ENCODE peak calls at places on chromosomes 7 and 10, in eight cellular contexts. F is HepG2, Y is stomach, G is upper lobe of left lung, B is GM12892, V is breast epithelium, O is spleen, P is prostate gland. K is an unnamed sample.

GRCh38 chr7:128247640-128248194 is 6.6 kb downstream of the LEP start:
- DNase-seq in F (no peak), Y (no peak), G (no peak), B (no peak), V (no peak), O (no peak), P (no peak), K (no peak)

GRCh38 chr7:47635091-47636090 is 53.5 kb upstream of the TNS3 start:
- DNase-seq in F (peak; percentile 57), Y (peak; percentile 84), G (peak; percentile 89), B (no peak), V (peak; percentile 86), O (no peak), P (peak; percentile 79), K (peak; percentile 80)

GRCh38 chr7:92645531-92646061 is 55.4 kb upstream of the FAM133B start:
- DNase-seq in F (peak; percentile 7), Y (peak; percentile 37), G (no peak), B (no peak), V (no peak), O (no peak), P (peak; percentile 16), K (no peak)

GRCh38 chr10:19144206-19144605 is 95.6 kb downstream of the MALRD1 start:
- DNase-seq in F (no peak), Y (no peak), G (no peak), B (no peak), V (no peak), O (no peak), P (no peak), K (no peak)

GRCh38 chr10:121002586-121003205 is 151.5 kb downstream of the WDR11 start:
- DNase-seq in F (no peak), Y (peak; percentile 50), G (no peak), B (no peak), V (no peak), O (no peak), P (no peak), K (no peak)

GRCh38 chr10:12908773-12909172 is 92.7 kb downstream of the CCDC3 start:
- DNase-seq in F (no peak), Y (no peak), G (no peak), B (no peak), V (no peak), O (no peak), P (no peak), K (no peak)

GRCh38 chr7:77537595-77538185 is 595 bp downstream of the PTPN12 start:
- DNase-seq in F (peak; percentile 32), Y (peak; percentile 39), G (peak; percentile 90), B (peak; percentile 40), V (no peak), O (peak; percentile 92), P (peak; percentile 24), K (peak; percentile 74)

GRCh38 chr7:5045558-5046396 is at the start of gene RBAK:
- DNase-seq in F (peak; percentile 92), Y (peak; percentile 95), G (peak; percentile 99), B (peak; percentile 84), V (peak; percentile 87), O (peak; percentile 98), P (peak; percentile 80), K (peak; percentile 98)

GRCh38 chr7:46383605-46384004 is 462.5 kb upstream of the IGFBP3 start:
- DNase-seq in F (no peak), Y (no peak), G (no peak), B (no peak), V (no peak), O (no peak), P (no peak), K (no peak)

GRCh38 chr7:74405899-74406512 is 47.7 kb upstream of the GTF2IRD1 start:
- DNase-seq in F (no peak), Y (no peak), G (no peak), B (no peak), V (no peak), O (no peak), P (no peak), K (peak; percentile 36)

GRCh38 chr10:131946321-131946751 is 35.4 kb downstream of the BNIP3 start:
- DNase-seq in F (no peak), Y (no peak), G (no peak), B (no peak), V (peak; percentile 4), O (peak; percentile 31), P (no peak), K (peak; percentile 53)

GRCh38 chr7:100157334-100158228 is 942 bp downstream of the TRAPPC14 start:
- DNase-seq in F (peak; percentile 85), Y (no peak), G (no peak), B (no peak), V (no peak), O (peak; percentile 85), P (no peak), K (peak; percentile 74)

GRCh38 chr10:100482834-100483185 is 20.0 kb downstream of the WNT8B start:
- DNase-seq in F (no peak), Y (no peak), G (no peak), B (no peak), V (no peak), O (no peak), P (no peak), K (no peak)

GRCh38 chr7:102914585-102914984 is 1.8 kb downstream of the LRRC17 start:
- DNase-seq in F (no peak), Y (no peak), G (no peak), B (no peak), V (no peak), O (no peak), P (no peak), K (peak; percentile 77)

GRCh38 chr10:44689368-44689767 is 221.8 kb upstream of the TMEM72 start:
- DNase-seq in F (no peak), Y (no peak), G (no peak), B (no peak), V (no peak), O (no peak), P (no peak), K (no peak)

GRCh38 chr10:85646312-85646711 is 720.3 kb downstream of the GRID1 start:
- DNase-seq in F (no peak), Y (no peak), G (no peak), B (no peak), V (no peak), O (no peak), P (no peak), K (no peak)

GRCh38 chr10:16626697-16627096 is 105.0 kb upstream of the C1QL3 start:
- DNase-seq in F (no peak), Y (no peak), G (no peak), B (no peak), V (no peak), O (no peak), P (no peak), K (no peak)
- TF ChIP-seq POLR2AphosphoS5 in F (no peak), Y (no peak), G (no peak), B (no peak), V (no peak), O (no peak), P (no peak), K (no peak)

DNA sequence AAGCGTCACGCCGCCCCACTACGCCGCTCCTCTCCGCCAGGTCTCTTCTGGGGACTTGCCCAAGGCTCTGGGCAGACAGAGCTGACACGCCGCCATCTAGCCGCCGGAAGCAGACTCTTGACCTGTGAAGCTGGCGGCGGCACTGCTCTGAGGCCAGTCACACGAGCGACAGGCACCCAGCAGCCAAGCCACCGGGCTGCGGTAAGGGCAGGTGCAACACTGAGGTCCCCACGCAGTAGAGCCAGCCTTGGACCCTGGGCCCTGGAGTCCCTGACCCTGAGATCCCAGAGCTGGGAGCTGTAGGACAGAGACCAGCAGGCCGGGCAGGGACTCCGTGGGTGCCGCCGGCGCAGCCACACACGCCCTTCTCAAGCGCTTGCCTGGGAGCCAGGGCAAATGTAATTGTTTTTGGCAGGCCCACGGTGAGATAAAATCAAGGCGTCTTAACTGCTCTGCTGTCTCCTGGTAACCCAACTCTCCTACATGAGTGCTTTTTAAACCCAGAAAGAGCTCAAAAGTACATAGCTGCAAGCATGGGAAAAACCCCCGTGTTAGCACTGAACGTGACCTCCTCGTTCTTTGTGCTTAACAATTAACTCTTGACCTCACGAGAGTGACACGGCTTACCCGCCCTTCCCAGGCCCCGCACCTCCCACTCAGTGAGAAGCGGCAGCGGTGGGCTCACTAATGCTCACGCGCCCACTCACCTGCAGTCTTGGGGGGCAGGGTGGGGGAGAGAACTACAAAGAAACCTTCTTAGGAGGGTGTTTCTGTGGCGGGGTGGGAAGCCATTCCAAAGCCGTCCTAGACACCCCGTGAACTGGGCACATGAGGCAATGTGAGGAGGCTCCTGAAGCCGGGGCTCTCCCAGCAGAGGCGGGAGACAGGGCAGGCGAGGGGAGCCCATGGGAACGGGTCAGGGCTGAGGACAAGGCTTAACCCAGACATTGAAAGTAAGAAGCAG is 8.5 kb downstream of the GPER1 start:
- DNase-seq in F (no peak), Y (peak; percentile 61), G (peak; percentile 83), B (no peak), V (no peak), O (peak; percentile 77), P (peak; percentile 58), K (no peak)
- TF ChIP-seq POLR2A in F (no peak), Y (no peak), G (no peak), B (no peak), V (no peak), O (no peak), P (no peak), K (no peak)

DNA sequence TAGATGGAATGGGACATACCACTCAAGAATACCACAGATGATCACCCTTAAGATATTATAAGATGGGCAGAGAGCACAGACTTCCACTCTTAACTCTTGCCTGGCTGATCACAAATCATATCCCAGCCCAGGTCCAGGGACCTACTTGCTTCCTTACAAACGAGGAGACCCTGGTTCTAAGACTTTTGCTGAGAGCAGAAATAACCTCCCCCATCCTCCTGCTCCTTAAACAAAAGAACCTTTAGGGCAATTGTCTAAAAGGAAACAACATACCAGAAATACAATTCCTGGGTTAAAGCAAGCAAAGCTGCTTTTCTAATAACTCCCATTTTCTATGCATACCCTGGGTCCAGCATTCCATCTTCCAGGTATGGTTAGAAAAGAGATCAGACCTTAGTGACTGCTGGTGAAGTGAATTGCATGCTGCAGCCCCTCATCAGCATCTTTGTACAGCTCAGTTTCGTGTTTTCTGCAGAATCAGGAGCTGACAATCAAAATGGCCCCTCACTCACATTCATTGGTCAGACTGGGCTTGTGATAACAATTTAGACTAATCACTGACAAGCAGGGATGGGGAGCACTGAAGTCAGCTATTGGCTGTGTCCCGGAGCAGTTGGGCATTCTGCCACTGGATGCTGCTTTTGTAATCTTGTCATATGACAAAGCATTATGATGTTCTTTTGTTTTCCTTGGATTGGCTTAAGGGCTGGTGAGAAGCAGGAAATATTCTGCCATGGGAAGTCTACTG is 14.6 kb downstream of the IFIT3 start:
- DNase-seq in F (no peak), Y (no peak), G (no peak), B (no peak), V (peak; percentile 32), O (no peak), P (no peak), K (peak; percentile 80)
- TF ChIP-seq POLR2AphosphoS5 in F (no peak), Y (no peak), G (no peak), B (peak; percentile 30), V (no peak), O (no peak), P (no peak), K (no peak)

DNA sequence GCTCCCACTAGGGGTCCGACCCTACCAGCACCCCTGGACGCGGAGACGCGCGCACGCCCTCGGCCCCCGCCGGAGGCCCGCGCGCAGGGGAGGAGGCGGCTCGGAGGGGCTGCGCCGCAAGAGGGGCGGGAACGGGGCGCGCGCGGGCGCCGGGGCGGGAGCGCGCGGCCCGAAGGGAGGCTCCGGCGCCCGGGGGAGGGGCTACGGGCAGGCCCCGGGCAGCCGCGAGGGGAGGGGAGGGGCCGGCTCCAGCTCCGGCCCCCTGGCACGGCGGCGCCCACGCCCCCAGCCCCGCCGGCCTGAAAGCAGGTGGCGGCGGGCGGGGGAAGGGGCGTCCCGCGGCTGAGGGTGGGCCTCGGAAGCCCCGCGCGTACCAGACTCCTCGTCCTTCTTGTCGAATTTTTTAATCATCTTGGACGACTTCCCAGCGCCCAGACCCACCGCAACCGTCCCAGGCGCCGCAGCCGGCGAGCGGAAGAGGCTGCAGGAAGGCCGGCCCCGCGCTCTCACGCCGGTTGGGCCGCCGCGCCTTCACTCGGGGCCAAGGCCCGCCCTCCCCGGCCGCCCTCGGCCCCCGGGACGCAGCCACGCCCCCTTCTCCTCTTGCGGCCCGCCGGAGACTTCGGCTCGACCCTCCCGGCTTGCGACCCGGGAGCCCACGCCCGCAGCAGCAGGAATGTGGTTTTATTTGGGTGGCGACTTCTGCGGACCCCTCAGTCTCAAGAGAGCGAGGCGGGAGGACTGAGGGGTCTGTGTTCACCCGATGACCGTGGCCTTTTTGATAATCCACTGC is at the start of gene COPG2:
- DNase-seq in F (peak; percentile 69), Y (peak; percentile 89), G (peak; percentile 97), B (peak; percentile 92), V (peak; percentile 60), O (peak; percentile 96), P (peak; percentile 78), K (peak; percentile 88)
- TF ChIP-seq POLR2A in F (no peak), Y (no peak), G (peak; percentile 60), B (peak; percentile 52), V (no peak), O (no peak), P (peak; percentile 19), K (no peak)

K was measured in sigmoid colon.